ENCODE peak calls at places on chromosomes 7 and 10, in four cellular contexts. B, R, A and F are unnamed samples.

GRCh38 chr7:4683884-4684565 is 1.9 kb downstream of the FOXK1 start:
- DNase-seq in B (no peak), R (peak; percentile 52), A (no peak), F (peak; percentile 41)

GRCh38 chr7:81267508-81267907 is 348.7 kb upstream of the SEMA3C start:
- DNase-seq in B (no peak), R (no peak), A (no peak), F (no peak)

GRCh38 chr7:87886875-87887274 is 10.6 kb downstream of the DBF4 start:
- DNase-seq in B (no peak), R (no peak), A (no peak), F (peak; percentile 20)

GRCh38 chr10:33129181-33129928 is 171.3 kb upstream of the ITGB1 start:
- DNase-seq in B (no peak), R (no peak), A (no peak), F (no peak)

GRCh38 chr7:4724648-4725013 is 42.5 kb downstream of the FOXK1 start:
- DNase-seq in B (no peak), R (no peak), A (no peak), F (peak; percentile 58)

GRCh38 chr10:30691601-30692015 is 62.1 kb upstream of the LYZL2 start:
- DNase-seq in B (no peak), R (no peak), A (no peak), F (no peak)

GRCh38 chr7:100547872-100548271 is 8.9 kb downstream of the AGFG2 start:
- DNase-seq in B (peak; percentile 64), R (no peak), A (no peak), F (no peak)

GRCh38 chr10:79608505-79609375 is 2.0 kb upstream of the SFTPA1 start:
- DNase-seq in B (peak; percentile 70), R (no peak), A (peak; percentile 73), F (peak; percentile 46)

GRCh38 chr7:69860486-69860885 is 262.2 kb downstream of the AUTS2 start:
- DNase-seq in B (no peak), R (no peak), A (no peak), F (no peak)

GRCh38 chr7:102400360-102400759 is 4.2 kb downstream of the PRKRIP1 start:
- DNase-seq in B (no peak), R (no peak), A (no peak), F (no peak)

GRCh38 chr7:132256721-132257212 is 319.5 kb downstream of the PLXNA4 start:
- DNase-seq in B (no peak), R (no peak), A (no peak), F (peak; percentile 11)

GRCh38 chr10:122974543-122975064 is 5.6 kb upstream of the PSTK start:
- DNase-seq in B (no peak), R (no peak), A (no peak), F (no peak)

GRCh38 chr7:17300012-17300411 is 1.6 kb downstream of the AHR start:
- DNase-seq in B (no peak), R (no peak), A (no peak), F (no peak)

GRCh38 chr7:101816499-101817030 is 861 bp upstream of the CUX1 start:
- DNase-seq in B (peak; percentile 76), R (no peak), A (peak; percentile 54), F (no peak)

GRCh38 chr7:40297741-40298311 is 163.0 kb downstream of the SUGCT start:
- DNase-seq in B (no peak), R (no peak), A (no peak), F (no peak)

GRCh38 chr7:15870337-15870736 is 183.9 kb upstream of the MEOX2 start:
- DNase-seq in B (no peak), R (no peak), A (no peak), F (no peak)

DNA sequence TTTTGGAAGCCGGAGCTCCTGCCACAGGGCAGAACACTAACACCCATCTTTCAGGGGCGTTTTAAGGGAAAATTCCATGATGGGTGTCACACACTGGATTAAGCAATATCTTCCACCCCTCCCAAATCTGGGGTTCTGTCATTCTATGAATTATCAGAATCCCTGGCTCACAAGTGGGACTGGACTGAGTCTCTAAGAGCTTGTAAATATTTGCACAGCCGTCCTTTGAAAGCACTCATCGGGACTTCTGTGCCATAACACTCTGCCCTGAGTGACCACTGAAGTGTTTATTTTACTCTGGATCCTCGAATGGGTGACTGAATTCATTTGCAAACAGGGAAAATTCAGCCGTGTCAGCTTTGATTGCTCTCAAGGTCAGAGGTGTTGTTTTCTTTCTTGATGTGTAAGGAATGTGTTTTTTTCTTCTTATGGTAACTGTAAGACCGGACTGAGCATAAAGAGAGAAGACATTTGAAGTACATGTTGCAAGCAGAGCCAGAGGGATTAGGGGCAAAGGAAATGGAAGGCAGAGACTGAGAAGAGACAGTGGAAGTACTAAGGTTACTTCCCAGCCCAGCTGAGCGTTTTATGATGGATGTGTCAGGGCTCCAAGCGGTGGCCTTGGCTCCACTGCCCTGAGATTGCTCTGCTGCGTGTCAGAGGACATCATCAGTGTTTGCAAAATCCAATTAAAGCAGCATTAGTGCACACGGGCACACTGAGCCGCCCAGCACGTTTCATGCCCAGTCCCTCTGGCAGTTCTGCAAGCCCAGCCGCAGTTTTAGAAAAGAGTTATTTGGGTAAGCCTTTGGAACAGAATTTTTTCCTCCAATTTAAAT is 17.7 kb upstream of the GTPBP4 start:
- DNase-seq in B (no peak), R (no peak), A (no peak), F (peak; percentile 93)
- TF ChIP-seq CREM in B (no peak), R (no peak), A (no peak), F (no peak)

GRCh38 chr10:121900443-121901174 is 27.2 kb downstream of the ATE1 start:
- DNase-seq in B (peak; percentile 38), R (no peak), A (no peak), F (peak; percentile 62)
- TF ChIP-seq USF2 in B (no peak), R (no peak), A (no peak), F (no peak)

GRCh38 chr7:151013356-151013727 is 11.0 kb downstream of the ATG9B start:
- DNase-seq in B (peak; percentile 57), R (no peak), A (no peak), F (no peak)
- TF ChIP-seq CREM in B (no peak), R (no peak), A (no peak), F (no peak)

DNA sequence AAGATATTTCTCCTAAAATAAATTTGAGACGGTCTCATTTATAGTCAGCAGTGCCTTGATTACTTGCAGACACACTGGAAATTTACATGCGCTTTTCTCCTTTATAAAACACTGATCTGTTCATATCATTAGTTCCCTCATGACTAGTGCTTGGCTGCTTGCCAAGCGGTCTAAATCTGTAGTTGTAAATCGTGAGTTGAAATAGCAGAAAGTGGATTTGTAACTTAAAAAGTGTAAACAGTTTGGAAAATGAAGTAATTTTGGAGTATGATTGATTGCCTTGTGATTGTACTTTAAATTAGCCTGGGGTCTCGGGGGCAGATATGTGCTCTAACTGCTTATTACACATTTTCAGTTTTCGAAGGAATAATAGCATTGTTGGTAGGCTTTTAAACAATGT is 73.1 kb downstream of the ARID5B start:
- DNase-seq in B (no peak), R (no peak), A (no peak), F (no peak)
- TF ChIP-seq USF2 in B (no peak), R (no peak), A (no peak), F (no peak)

DNA sequence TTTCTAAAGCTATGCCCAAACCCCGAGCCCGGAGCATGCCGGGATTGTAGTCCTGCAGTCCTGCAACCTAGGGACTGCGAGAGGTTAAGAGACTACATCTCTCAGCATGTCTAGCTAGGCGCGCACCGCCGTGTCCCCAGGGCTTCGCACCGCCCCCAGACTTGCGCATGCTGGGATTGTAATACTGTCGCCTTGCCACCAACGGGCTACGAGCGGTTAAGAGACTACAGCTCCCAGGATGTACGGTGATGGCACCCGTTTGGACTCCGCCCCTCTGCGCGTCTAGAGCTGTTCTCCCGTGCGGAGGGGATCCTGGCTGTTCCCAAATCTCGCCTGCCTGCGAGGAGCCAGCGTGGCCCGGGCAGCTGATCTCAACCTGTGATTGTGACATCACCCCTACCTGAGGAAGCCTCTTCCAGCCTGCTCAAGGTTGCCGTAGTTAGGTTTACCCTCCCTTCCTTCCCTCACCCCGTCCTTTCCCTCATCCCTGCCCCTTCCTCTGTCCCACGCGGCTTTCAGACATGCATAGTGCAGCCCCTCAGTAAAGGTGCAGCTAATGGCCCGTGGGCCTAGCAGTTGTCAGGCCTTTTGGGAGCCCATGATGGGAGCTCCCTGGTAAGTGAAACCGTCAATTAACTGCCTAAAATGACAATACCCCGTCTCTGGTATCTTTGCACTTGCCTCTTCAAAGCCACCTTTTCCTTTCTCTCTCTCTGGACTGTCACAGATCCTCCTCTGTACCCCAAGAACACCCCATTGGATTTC is 6.3 kb upstream of the ZNF736 start:
- DNase-seq in B (peak; percentile 39), R (peak; percentile 89), A (no peak), F (no peak)
- TF ChIP-seq CREM in B (peak; percentile 70), R (peak; percentile 86), A (no peak), F (no peak)

GRCh38 chr7:45003789-45004188 is 3.8 kb downstream of the CCM2 start:
- DNase-seq in B (no peak), R (no peak), A (no peak), F (no peak)
- TF ChIP-seq USF2 in B (no peak), R (no peak), A (no peak), F (no peak)

GRCh38 chr10:120508393-120508792 is 51.4 kb downstream of the PLPP4 start:
- DNase-seq in B (no peak), R (no peak), A (no peak), F (no peak)

GRCh38 chr10:120514035-120514620 is 57.1 kb downstream of the PLPP4 start:
- DNase-seq in B (peak; percentile 36), R (no peak), A (peak; percentile 77), F (peak; percentile 24)

GRCh38 chr10:120513307-120513706 is 56.3 kb downstream of the PLPP4 start:
- DNase-seq in B (no peak), R (no peak), A (no peak), F (no peak)

GRCh38 chr10:120508966-120509365 is 51.9 kb downstream of the PLPP4 start:
- DNase-seq in B (no peak), R (no peak), A (no peak), F (no peak)

GRCh38 chr10:120511165-120511564 is 54.1 kb downstream of the PLPP4 start:
- DNase-seq in B (no peak), R (no peak), A (no peak), F (no peak)
- TF ChIP-seq CREM in B (no peak), R (no peak), A (no peak), F (no peak)

DNA sequence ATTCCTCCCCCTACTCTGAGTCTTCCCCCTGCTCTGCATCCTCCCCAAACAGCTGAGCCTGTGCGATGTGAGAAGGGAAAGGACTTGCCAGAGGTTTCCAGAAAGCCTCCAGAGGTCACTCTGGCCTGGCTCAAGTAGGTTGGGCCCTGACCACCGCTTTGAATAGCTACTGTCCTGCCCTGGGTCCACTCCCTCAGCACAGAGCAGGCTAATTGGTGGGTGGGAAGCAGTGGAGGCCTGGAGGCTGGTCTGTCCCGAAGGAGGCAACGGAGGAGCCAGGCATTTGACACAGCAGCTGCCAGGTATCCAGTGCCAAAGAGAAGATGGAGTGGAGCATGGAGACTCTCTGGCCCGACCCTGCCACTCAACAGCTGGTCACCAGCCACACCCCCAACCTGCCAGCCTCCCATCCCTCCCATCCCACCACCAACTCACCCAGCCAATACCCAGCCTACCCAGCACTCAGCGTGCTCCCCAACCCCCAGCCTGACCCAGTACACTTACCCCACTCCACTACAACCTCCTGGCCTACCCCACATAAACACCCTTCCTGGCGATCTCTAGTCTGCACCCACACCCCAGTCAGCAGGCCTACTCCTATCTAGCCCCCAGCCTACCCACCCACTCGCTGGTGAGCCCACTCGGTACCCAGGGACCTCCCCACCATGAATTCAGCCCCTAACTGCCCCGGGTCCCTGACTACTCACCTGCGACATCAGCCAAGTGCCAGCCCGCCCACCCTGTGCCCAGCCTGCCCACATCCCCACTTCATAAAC is 64.7 kb upstream of the COL13A1 start:
- DNase-seq in B (no peak), R (no peak), A (no peak), F (no peak)
- TF ChIP-seq USF2 in B (no peak), R (no peak), A (no peak), F (no peak)